ENCODE peak calls at places on chromosomes 16 and 17, in six cellular contexts. One of them, this sample, is unnamed.

GRCh38 chr17:57524790-57525543 is 220.1 kb downstream of the CCDC182 start:
- DNase-seq in heart left ventricle: no peak
- DNase-seq in natural killer cell: no peak
- DNase-seq in coronary artery: no peak
- DNase-seq in progenitor cell of endocrine pancreas: no peak
- DNase-seq in thoracic aorta: no peak
- DNase-seq in this sample: no peak

GRCh38 chr17:13002761-13003453 is 14.9 kb downstream of the ELAC2 start:
- DNase-seq in coronary artery: no peak
- DNase-seq in natural killer cell: peak; percentile 39
- DNase-seq in thoracic aorta: peak; percentile 57
- DNase-seq in progenitor cell of endocrine pancreas: peak; percentile 51
- DNase-seq in heart left ventricle: peak; percentile 67
- DNase-seq in this sample: peak; percentile 84

GRCh38 chr17:21532763-21533385 is 156.7 kb downstream of the KCNJ12 start:
- DNase-seq in natural killer cell: no peak
- DNase-seq in thoracic aorta: no peak
- DNase-seq in progenitor cell of endocrine pancreas: no peak
- DNase-seq in heart left ventricle: no peak
- DNase-seq in coronary artery: no peak
- DNase-seq in this sample: no peak

GRCh38 chr17:9768381-9768934 is 22.9 kb downstream of the DHRS7C start:
- DNase-seq in progenitor cell of endocrine pancreas: no peak
- DNase-seq in coronary artery: peak; percentile 8
- DNase-seq in natural killer cell: no peak
- DNase-seq in thoracic aorta: no peak
- DNase-seq in heart left ventricle: no peak
- DNase-seq in this sample: no peak

GRCh38 chr17:2691069-2691871 is 20.3 kb downstream of the CLUH start:
- DNase-seq in coronary artery: peak; percentile 62
- DNase-seq in natural killer cell: peak; percentile 9
- DNase-seq in progenitor cell of endocrine pancreas: no peak
- DNase-seq in thoracic aorta: no peak
- DNase-seq in heart left ventricle: no peak
- DNase-seq in this sample: no peak

GRCh38 chr17:42891539-42892152 is 9.0 kb upstream of the G6PC1 start:
- DNase-seq in heart left ventricle: peak; percentile 69
- DNase-seq in progenitor cell of endocrine pancreas: no peak
- DNase-seq in coronary artery: peak; percentile 77
- DNase-seq in thoracic aorta: no peak
- DNase-seq in natural killer cell: no peak
- DNase-seq in this sample: no peak

GRCh38 chr17:35537569-35538209 is at the start of gene SLFN12L:
- DNase-seq in progenitor cell of endocrine pancreas: no peak
- DNase-seq in heart left ventricle: peak; percentile 11
- DNase-seq in coronary artery: no peak
- DNase-seq in natural killer cell: no peak
- DNase-seq in thoracic aorta: no peak
- DNase-seq in this sample: no peak

GRCh38 chr16:27268376-27269299 is at the start of gene NSMCE1:
- DNase-seq in progenitor cell of endocrine pancreas: peak; percentile 75
- DNase-seq in natural killer cell: peak; percentile 98
- DNase-seq in heart left ventricle: peak; percentile 98
- DNase-seq in thoracic aorta: peak; percentile 88
- DNase-seq in coronary artery: peak; percentile 97
- DNase-seq in this sample: peak; percentile 86

GRCh38 chr16:24524855-24525652 is 14.3 kb upstream of the RBBP6 start:
- DNase-seq in progenitor cell of endocrine pancreas: no peak
- DNase-seq in heart left ventricle: no peak
- DNase-seq in thoracic aorta: no peak
- DNase-seq in natural killer cell: no peak
- DNase-seq in coronary artery: no peak
- DNase-seq in this sample: no peak

GRCh38 chr16:4378202-4378666 is 6.6 kb downstream of the VASN start:
- DNase-seq in thoracic aorta: no peak
- DNase-seq in natural killer cell: no peak
- DNase-seq in progenitor cell of endocrine pancreas: no peak
- DNase-seq in heart left ventricle: no peak
- DNase-seq in coronary artery: no peak
- DNase-seq in this sample: no peak

GRCh38 chr17:72079700-72080099 is 41.1 kb upstream of the SOX9 start:
- DNase-seq in progenitor cell of endocrine pancreas: no peak
- DNase-seq in coronary artery: no peak
- DNase-seq in natural killer cell: no peak
- DNase-seq in thoracic aorta: no peak
- DNase-seq in heart left ventricle: no peak
- DNase-seq in this sample: no peak

GRCh38 chr17:48510761-48511604 is 19.8 kb downstream of the HOXB1 start:
- DNase-seq in progenitor cell of endocrine pancreas: no peak
- DNase-seq in thoracic aorta: no peak
- DNase-seq in natural killer cell: no peak
- DNase-seq in coronary artery: no peak
- DNase-seq in heart left ventricle: no peak
- DNase-seq in this sample: no peak

GRCh38 chr16:55239723-55240122 is 84.3 kb upstream of the IRX6 start:
- DNase-seq in progenitor cell of endocrine pancreas: no peak
- DNase-seq in heart left ventricle: no peak
- DNase-seq in natural killer cell: no peak
- DNase-seq in coronary artery: no peak
- DNase-seq in thoracic aorta: no peak
- DNase-seq in this sample: no peak

GRCh38 chr16:56677474-56677873 is 4.8 kb upstream of the MT1X start:
- DNase-seq in coronary artery: no peak
- DNase-seq in heart left ventricle: no peak
- DNase-seq in thoracic aorta: no peak
- DNase-seq in progenitor cell of endocrine pancreas: no peak
- DNase-seq in natural killer cell: no peak
- DNase-seq in this sample: no peak

GRCh38 chr16:28925386-28926228 is 569 bp upstream of the RABEP2 start:
- DNase-seq in thoracic aorta: peak; percentile 31
- DNase-seq in coronary artery: peak; percentile 86
- DNase-seq in progenitor cell of endocrine pancreas: no peak
- DNase-seq in natural killer cell: peak; percentile 83
- DNase-seq in heart left ventricle: peak; percentile 86
- DNase-seq in this sample: peak; percentile 46

GRCh38 chr17:58587713-58588117 is 73.3 kb upstream of the MTMR4 start:
- DNase-seq in heart left ventricle: peak; percentile 39
- DNase-seq in natural killer cell: peak; percentile 29
- DNase-seq in progenitor cell of endocrine pancreas: peak; percentile 50
- DNase-seq in coronary artery: peak; percentile 72
- DNase-seq in thoracic aorta: no peak
- DNase-seq in this sample: peak; percentile 21

GRCh38 chr16:74448990-74449389 is 27.7 kb upstream of the CLEC18B start:
- DNase-seq in heart left ventricle: peak; percentile 84
- DNase-seq in coronary artery: peak; percentile 80
- DNase-seq in progenitor cell of endocrine pancreas: no peak
- DNase-seq in thoracic aorta: peak; percentile 18
- DNase-seq in natural killer cell: no peak
- DNase-seq in this sample: no peak

GRCh38 chr17:16106161-16106891 is 106.7 kb downstream of the TTC19 start:
- DNase-seq in natural killer cell: no peak
- DNase-seq in heart left ventricle: no peak
- DNase-seq in coronary artery: no peak
- DNase-seq in thoracic aorta: no peak
- DNase-seq in progenitor cell of endocrine pancreas: no peak
- DNase-seq in this sample: no peak

GRCh38 chr17:15348030-15348429 is 6.6 kb upstream of the TEKT3 start:
- DNase-seq in natural killer cell: no peak
- DNase-seq in coronary artery: no peak
- DNase-seq in heart left ventricle: no peak
- DNase-seq in thoracic aorta: no peak
- DNase-seq in progenitor cell of endocrine pancreas: no peak
- DNase-seq in this sample: no peak

GRCh38 chr17:1043601-1044251 is 46.8 kb downstream of the TIMM22 start:
- DNase-seq in heart left ventricle: peak; percentile 86
- DNase-seq in thoracic aorta: peak; percentile 38
- DNase-seq in progenitor cell of endocrine pancreas: no peak
- DNase-seq in coronary artery: peak; percentile 93
- DNase-seq in natural killer cell: no peak
- DNase-seq in this sample: no peak

GRCh38 chr16:3454093-3454492 is 10.6 kb downstream of the NAA60 start:
- DNase-seq in heart left ventricle: no peak
- DNase-seq in coronary artery: no peak
- DNase-seq in progenitor cell of endocrine pancreas: no peak
- DNase-seq in natural killer cell: no peak
- DNase-seq in thoracic aorta: no peak
- DNase-seq in this sample: no peak

GRCh38 chr17:45783593-45784292 is 377 bp upstream of the CRHR1 start:
- DNase-seq in natural killer cell: no peak
- DNase-seq in thoracic aorta: no peak
- DNase-seq in heart left ventricle: no peak
- DNase-seq in coronary artery: no peak
- DNase-seq in progenitor cell of endocrine pancreas: peak; percentile 22
- DNase-seq in this sample: peak; percentile 56

GRCh38 chr16:67391424-67392300 is 1.6 kb downstream of the TPPP3 start:
- DNase-seq in natural killer cell: no peak
- DNase-seq in heart left ventricle: no peak
- DNase-seq in progenitor cell of endocrine pancreas: no peak
- DNase-seq in thoracic aorta: no peak
- DNase-seq in coronary artery: no peak
- DNase-seq in this sample: no peak

GRCh38 chr17:43118679-43119615 is 6.2 kb downstream of the BRCA1 start:
- DNase-seq in thoracic aorta: no peak
- DNase-seq in progenitor cell of endocrine pancreas: no peak
- DNase-seq in coronary artery: no peak
- DNase-seq in natural killer cell: no peak
- DNase-seq in heart left ventricle: no peak
- DNase-seq in this sample: no peak

GRCh38 chr17:40260528-40260927 is 27.2 kb upstream of the CDC6 start:
- DNase-seq in heart left ventricle: no peak
- DNase-seq in coronary artery: no peak
- DNase-seq in natural killer cell: no peak
- DNase-seq in progenitor cell of endocrine pancreas: no peak
- DNase-seq in thoracic aorta: no peak
- DNase-seq in this sample: no peak

GRCh38 chr17:45973943-45974859 is 24.8 kb upstream of the STH start:
- DNase-seq in natural killer cell: no peak
- DNase-seq in coronary artery: no peak
- DNase-seq in heart left ventricle: no peak
- DNase-seq in thoracic aorta: no peak
- DNase-seq in progenitor cell of endocrine pancreas: no peak
- DNase-seq in this sample: no peak

GRCh38 chr16:19379838-19380237 is 37.8 kb upstream of the TMC5 start:
- DNase-seq in natural killer cell: no peak
- DNase-seq in coronary artery: no peak
- DNase-seq in thoracic aorta: no peak
- DNase-seq in heart left ventricle: no peak
- DNase-seq in progenitor cell of endocrine pancreas: no peak
- DNase-seq in this sample: no peak

GRCh38 chr16:19374402-19374801 is 43.3 kb upstream of the TMC5 start:
- DNase-seq in thoracic aorta: no peak
- DNase-seq in heart left ventricle: no peak
- DNase-seq in natural killer cell: no peak
- DNase-seq in progenitor cell of endocrine pancreas: no peak
- DNase-seq in coronary artery: no peak
- DNase-seq in this sample: no peak

GRCh38 chr16:19380316-19380715 is 37.4 kb upstream of the TMC5 start:
- DNase-seq in thoracic aorta: no peak
- DNase-seq in coronary artery: no peak
- DNase-seq in heart left ventricle: no peak
- DNase-seq in natural killer cell: no peak
- DNase-seq in progenitor cell of endocrine pancreas: no peak
- DNase-seq in this sample: no peak

GRCh38 chr16:19377864-19378263 is 39.8 kb upstream of the TMC5 start:
- DNase-seq in progenitor cell of endocrine pancreas: no peak
- DNase-seq in coronary artery: no peak
- DNase-seq in thoracic aorta: no peak
- DNase-seq in heart left ventricle: no peak
- DNase-seq in natural killer cell: no peak
- DNase-seq in this sample: no peak

DNA sequence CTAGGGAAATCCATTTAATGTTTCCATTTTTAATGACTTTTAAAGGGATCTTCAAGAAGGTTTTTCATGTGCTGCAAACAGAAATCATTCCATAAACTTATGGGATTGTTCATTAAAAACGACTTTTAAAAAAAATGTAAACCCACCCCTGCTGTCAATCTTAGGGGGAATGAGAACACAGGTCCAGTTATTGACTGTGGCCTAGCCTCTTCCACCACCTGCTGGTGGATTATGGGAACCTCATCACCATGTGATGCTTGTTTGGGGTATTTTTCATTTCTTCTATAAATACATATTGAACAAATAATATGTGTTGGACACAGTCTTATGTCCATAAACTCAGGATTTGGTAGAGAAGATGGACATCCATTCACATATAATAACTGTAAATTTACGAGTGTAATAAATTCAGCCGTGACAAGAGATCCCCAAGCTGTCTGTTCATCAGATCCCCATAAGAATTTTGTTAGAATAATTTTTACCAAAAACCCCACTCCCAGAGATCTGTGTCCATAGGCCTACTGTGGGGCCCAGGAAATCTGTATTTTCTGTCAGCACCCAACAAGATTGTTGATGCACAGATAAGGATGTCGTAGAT is 42.0 kb upstream of the TMC5 start:
- DNase-seq in coronary artery: no peak
- DNase-seq in natural killer cell: no peak
- DNase-seq in heart left ventricle: peak; percentile 19
- DNase-seq in progenitor cell of endocrine pancreas: peak; percentile 23
- DNase-seq in thoracic aorta: no peak
- DNase-seq in this sample: peak; percentile 47
- TF ChIP-seq CTCF in coronary artery: peak; percentile 69
- TF ChIP-seq CTCF in natural killer cell: peak; percentile 60
- TF ChIP-seq CTCF in heart left ventricle: peak; percentile 77
- TF ChIP-seq CTCF in progenitor cell of endocrine pancreas: peak; percentile 96
- TF ChIP-seq CTCF in thoracic aorta: peak; percentile 92
- TF ChIP-seq CTCF in this sample: peak; percentile 92

DNA sequence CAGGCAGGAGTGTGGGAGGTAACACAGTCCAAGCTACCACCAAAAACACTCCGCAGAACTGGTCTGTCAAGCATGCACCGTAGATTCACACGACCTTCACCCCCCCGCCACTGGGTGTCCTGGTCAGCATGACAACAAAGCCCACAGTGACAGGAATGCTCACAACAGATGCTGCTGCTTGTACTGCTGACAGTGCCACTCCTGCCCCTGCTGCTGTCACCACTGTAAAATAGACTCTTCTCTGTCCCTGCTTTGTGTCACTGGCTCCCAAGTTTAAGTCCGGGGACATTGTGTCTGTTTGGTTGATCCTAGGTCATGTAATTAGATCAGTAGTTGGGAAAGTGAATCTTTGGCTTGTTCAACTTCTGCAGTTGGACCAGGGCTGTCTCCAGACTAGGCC is 7.0 kb upstream of the ODF4 start:
- DNase-seq in natural killer cell: no peak
- DNase-seq in coronary artery: no peak
- DNase-seq in progenitor cell of endocrine pancreas: no peak
- DNase-seq in thoracic aorta: no peak
- DNase-seq in heart left ventricle: no peak
- DNase-seq in this sample: no peak
- TF ChIP-seq CTCF in natural killer cell: no peak
- TF ChIP-seq CTCF in coronary artery: no peak
- TF ChIP-seq CTCF in progenitor cell of endocrine pancreas: no peak
- TF ChIP-seq CTCF in thoracic aorta: no peak
- TF ChIP-seq CTCF in heart left ventricle: no peak
- TF ChIP-seq CTCF in this sample: no peak

GRCh38 chr17:28473542-28473941 is at the start of gene SLC13A2:
- DNase-seq in progenitor cell of endocrine pancreas: no peak
- DNase-seq in thoracic aorta: no peak
- DNase-seq in natural killer cell: no peak
- DNase-seq in heart left ventricle: no peak
- DNase-seq in coronary artery: peak; percentile 56
- DNase-seq in this sample: no peak
- TF ChIP-seq CTCF in progenitor cell of endocrine pancreas: peak; percentile 12
- TF ChIP-seq CTCF in thoracic aorta: no peak
- TF ChIP-seq CTCF in natural killer cell: no peak
- TF ChIP-seq CTCF in heart left ventricle: no peak
- TF ChIP-seq CTCF in coronary artery: no peak
- TF ChIP-seq CTCF in this sample: no peak

GRCh38 chr17:79258843-79259242 is 184.2 kb downstream of the ENGASE start:
- DNase-seq in natural killer cell: no peak
- DNase-seq in coronary artery: no peak
- DNase-seq in thoracic aorta: no peak
- DNase-seq in heart left ventricle: no peak
- DNase-seq in progenitor cell of endocrine pancreas: no peak
- DNase-seq in this sample: no peak
- TF ChIP-seq CTCF in natural killer cell: no peak
- TF ChIP-seq CTCF in coronary artery: no peak
- TF ChIP-seq CTCF in thoracic aorta: no peak
- TF ChIP-seq CTCF in heart left ventricle: no peak
- TF ChIP-seq CTCF in progenitor cell of endocrine pancreas: no peak
- TF ChIP-seq CTCF in this sample: no peak